ENCODE peak calls at places on chromosomes 5 and 9, in nine cellular contexts. One of them, this sample, is unnamed.

GRCh38 chr9:96435345-96435744 is 14.6 kb upstream of the HABP4 start:
- DNase-seq in astrocyte of the spinal cord: no peak
- DNase-seq in brain microvascular endothelial cell: no peak
- DNase-seq in OCI-LY7: no peak
- DNase-seq in nephron progenitor cell: no peak
- DNase-seq in cardiac muscle cell: no peak
- DNase-seq in CD8-positive, alpha-beta T cell: no peak
- DNase-seq in endothelial cell: no peak
- DNase-seq in prostate gland: no peak
- DNase-seq in this sample: no peak

GRCh38 chr5:63911871-63912270 is 50.4 kb downstream of the HTR1A start:
- DNase-seq in astrocyte of the spinal cord: no peak
- DNase-seq in brain microvascular endothelial cell: no peak
- DNase-seq in OCI-LY7: no peak
- DNase-seq in nephron progenitor cell: no peak
- DNase-seq in cardiac muscle cell: no peak
- DNase-seq in CD8-positive, alpha-beta T cell: no peak
- DNase-seq in endothelial cell: no peak
- DNase-seq in prostate gland: no peak
- DNase-seq in this sample: no peak

GRCh38 chr5:472656-473343 is 29.8 kb downstream of the EXOC3 start:
- DNase-seq in astrocyte of the spinal cord: peak; percentile 63
- DNase-seq in brain microvascular endothelial cell: peak; percentile 53
- DNase-seq in OCI-LY7: peak; percentile 91
- DNase-seq in nephron progenitor cell: peak; percentile 94
- DNase-seq in cardiac muscle cell: peak; percentile 94
- DNase-seq in CD8-positive, alpha-beta T cell: peak; percentile 75
- DNase-seq in endothelial cell: peak; percentile 89
- DNase-seq in prostate gland: peak; percentile 71
- DNase-seq in this sample: peak; percentile 95

GRCh38 chr9:111866976-111867375 is 29.6 kb upstream of the UGCG start:
- DNase-seq in astrocyte of the spinal cord: peak; percentile 52
- DNase-seq in brain microvascular endothelial cell: peak; percentile 81
- DNase-seq in OCI-LY7: no peak
- DNase-seq in nephron progenitor cell: no peak
- DNase-seq in cardiac muscle cell: no peak
- DNase-seq in CD8-positive, alpha-beta T cell: no peak
- DNase-seq in endothelial cell: no peak
- DNase-seq in prostate gland: no peak
- DNase-seq in this sample: no peak

GRCh38 chr5:74624931-74625505 is 15.5 kb downstream of the ENC1 start:
- DNase-seq in astrocyte of the spinal cord: no peak
- DNase-seq in brain microvascular endothelial cell: no peak
- DNase-seq in OCI-LY7: no peak
- DNase-seq in nephron progenitor cell: no peak
- DNase-seq in cardiac muscle cell: no peak
- DNase-seq in CD8-positive, alpha-beta T cell: no peak
- DNase-seq in endothelial cell: no peak
- DNase-seq in prostate gland: no peak
- DNase-seq in this sample: no peak

GRCh38 chr9:131492070-131492469 is 10.6 kb upstream of the POMT1 start:
- DNase-seq in astrocyte of the spinal cord: no peak
- DNase-seq in brain microvascular endothelial cell: no peak
- DNase-seq in OCI-LY7: no peak
- DNase-seq in nephron progenitor cell: no peak
- DNase-seq in cardiac muscle cell: no peak
- DNase-seq in CD8-positive, alpha-beta T cell: no peak
- DNase-seq in endothelial cell: no peak
- DNase-seq in prostate gland: no peak
- DNase-seq in this sample: no peak

GRCh38 chr9:136031741-136032638 is 63.1 kb downstream of the NACC2 start:
- DNase-seq in astrocyte of the spinal cord: no peak
- DNase-seq in brain microvascular endothelial cell: no peak
- DNase-seq in OCI-LY7: no peak
- DNase-seq in nephron progenitor cell: no peak
- DNase-seq in cardiac muscle cell: no peak
- DNase-seq in CD8-positive, alpha-beta T cell: no peak
- DNase-seq in endothelial cell: no peak
- DNase-seq in prostate gland: no peak
- DNase-seq in this sample: no peak

GRCh38 chr9:122354536-122355199 is 16.2 kb upstream of the PTGS1 start:
- DNase-seq in astrocyte of the spinal cord: no peak
- DNase-seq in brain microvascular endothelial cell: no peak
- DNase-seq in OCI-LY7: no peak
- DNase-seq in nephron progenitor cell: no peak
- DNase-seq in cardiac muscle cell: no peak
- DNase-seq in CD8-positive, alpha-beta T cell: no peak
- DNase-seq in endothelial cell: no peak
- DNase-seq in prostate gland: no peak
- DNase-seq in this sample: no peak

GRCh38 chr9:89436326-89436725 is 61.6 kb downstream of the SEMA4D start:
- DNase-seq in astrocyte of the spinal cord: no peak
- DNase-seq in brain microvascular endothelial cell: no peak
- DNase-seq in OCI-LY7: no peak
- DNase-seq in nephron progenitor cell: no peak
- DNase-seq in cardiac muscle cell: no peak
- DNase-seq in CD8-positive, alpha-beta T cell: no peak
- DNase-seq in endothelial cell: no peak
- DNase-seq in prostate gland: no peak
- DNase-seq in this sample: no peak

DNA sequence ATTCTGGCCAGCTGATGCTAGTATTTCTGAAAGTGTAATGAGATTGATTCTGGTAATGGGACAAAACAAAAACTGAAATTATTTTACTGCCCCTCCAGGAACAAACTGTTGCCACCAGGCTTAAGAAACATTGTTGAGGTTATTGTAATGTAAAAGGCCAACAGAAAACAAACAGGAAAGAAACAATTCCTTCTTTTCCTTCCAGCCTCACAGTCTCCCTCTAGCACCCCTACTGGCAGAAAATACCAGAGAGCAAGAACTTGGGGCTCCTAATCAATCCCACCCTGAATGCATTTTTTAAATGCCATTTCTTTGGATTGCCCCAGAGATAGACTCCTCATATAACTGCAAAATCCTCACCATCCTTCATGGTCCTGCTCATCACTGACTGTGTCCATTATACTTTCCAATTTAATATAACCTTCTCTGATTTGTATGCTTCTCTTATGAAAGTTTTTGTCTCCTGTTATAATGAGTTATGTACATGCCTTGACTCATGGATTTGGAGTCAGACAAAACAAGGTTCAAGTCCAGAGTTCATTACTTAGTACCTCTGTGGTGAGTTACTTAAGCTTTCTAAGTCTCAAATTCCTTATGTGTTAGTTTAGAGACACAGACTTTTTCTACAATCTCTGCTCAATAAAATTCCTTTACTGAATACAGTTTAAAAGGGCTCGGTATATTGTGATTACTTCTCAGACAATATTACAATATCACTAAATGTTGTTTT is 157.9 kb upstream of the FBN2 start:
- DNase-seq in astrocyte of the spinal cord: no peak
- DNase-seq in brain microvascular endothelial cell: no peak
- DNase-seq in OCI-LY7: no peak
- DNase-seq in nephron progenitor cell: no peak
- DNase-seq in cardiac muscle cell: no peak
- DNase-seq in CD8-positive, alpha-beta T cell: no peak
- DNase-seq in endothelial cell: peak; percentile 10
- DNase-seq in prostate gland: no peak
- DNase-seq in this sample: no peak
- TF ChIP-seq CTCF in astrocyte of the spinal cord: peak; percentile 59
- TF ChIP-seq CTCF in brain microvascular endothelial cell: peak; percentile 60
- TF ChIP-seq CTCF in OCI-LY7: peak; percentile 51
- TF ChIP-seq CTCF in nephron progenitor cell: peak; percentile 30
- TF ChIP-seq CTCF in cardiac muscle cell: peak; percentile 54
- TF ChIP-seq CTCF in CD8-positive, alpha-beta T cell: no peak
- TF ChIP-seq CTCF in endothelial cell: peak; percentile 52
- TF ChIP-seq CTCF in prostate gland: no peak
- TF ChIP-seq CTCF in this sample: peak; percentile 49

GRCh38 chr9:124410321-124410913 is 4.8 kb downstream of the PSMB7 start:
- DNase-seq in astrocyte of the spinal cord: peak; percentile 33
- DNase-seq in brain microvascular endothelial cell: no peak
- DNase-seq in OCI-LY7: no peak
- DNase-seq in nephron progenitor cell: no peak
- DNase-seq in cardiac muscle cell: no peak
- DNase-seq in CD8-positive, alpha-beta T cell: no peak
- DNase-seq in endothelial cell: no peak
- DNase-seq in prostate gland: no peak
- DNase-seq in this sample: no peak
- TF ChIP-seq CTCF in astrocyte of the spinal cord: no peak
- TF ChIP-seq CTCF in brain microvascular endothelial cell: no peak
- TF ChIP-seq CTCF in OCI-LY7: peak; percentile 78
- TF ChIP-seq CTCF in nephron progenitor cell: peak; percentile 39
- TF ChIP-seq CTCF in cardiac muscle cell: peak; percentile 37
- TF ChIP-seq CTCF in CD8-positive, alpha-beta T cell: peak; percentile 50
- TF ChIP-seq CTCF in endothelial cell: peak; percentile 74
- TF ChIP-seq CTCF in prostate gland: no peak
- TF ChIP-seq CTCF in this sample: peak; percentile 52

GRCh38 chr9:77848897-77849296 is 182.7 kb downstream of the GNAQ start:
- DNase-seq in astrocyte of the spinal cord: peak; percentile 84
- DNase-seq in brain microvascular endothelial cell: peak; percentile 90
- DNase-seq in OCI-LY7: no peak
- DNase-seq in nephron progenitor cell: no peak
- DNase-seq in cardiac muscle cell: no peak
- DNase-seq in CD8-positive, alpha-beta T cell: no peak
- DNase-seq in endothelial cell: no peak
- DNase-seq in prostate gland: no peak
- DNase-seq in this sample: no peak
- TF ChIP-seq CTCF in astrocyte of the spinal cord: no peak
- TF ChIP-seq CTCF in brain microvascular endothelial cell: peak; percentile 19
- TF ChIP-seq CTCF in OCI-LY7: no peak
- TF ChIP-seq CTCF in nephron progenitor cell: no peak
- TF ChIP-seq CTCF in cardiac muscle cell: no peak
- TF ChIP-seq CTCF in CD8-positive, alpha-beta T cell: no peak
- TF ChIP-seq CTCF in endothelial cell: no peak
- TF ChIP-seq CTCF in prostate gland: no peak
- TF ChIP-seq CTCF in this sample: no peak

DNA sequence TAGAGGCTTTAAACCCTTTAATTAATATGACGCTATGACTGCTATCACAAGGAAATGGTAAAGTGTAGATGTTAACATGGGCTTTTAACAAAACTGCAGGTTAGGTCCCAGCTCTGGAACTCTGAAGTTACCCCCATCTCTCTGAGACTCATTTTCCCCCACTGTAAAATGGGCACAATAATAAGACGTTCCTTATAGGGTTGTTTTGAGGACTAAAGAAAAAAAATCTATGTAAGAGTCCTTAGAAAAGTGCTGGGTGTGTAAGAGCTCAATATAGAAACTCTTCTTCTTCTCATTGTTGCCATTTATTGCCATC is 45.8 kb upstream of the STK32A start:
- DNase-seq in astrocyte of the spinal cord: no peak
- DNase-seq in brain microvascular endothelial cell: no peak
- DNase-seq in OCI-LY7: no peak
- DNase-seq in nephron progenitor cell: no peak
- DNase-seq in cardiac muscle cell: no peak
- DNase-seq in CD8-positive, alpha-beta T cell: no peak
- DNase-seq in endothelial cell: no peak
- DNase-seq in prostate gland: no peak
- DNase-seq in this sample: no peak
- TF ChIP-seq CTCF in astrocyte of the spinal cord: no peak
- TF ChIP-seq CTCF in brain microvascular endothelial cell: no peak
- TF ChIP-seq CTCF in OCI-LY7: peak; percentile 59
- TF ChIP-seq CTCF in nephron progenitor cell: no peak
- TF ChIP-seq CTCF in cardiac muscle cell: no peak
- TF ChIP-seq CTCF in CD8-positive, alpha-beta T cell: peak; percentile 5
- TF ChIP-seq CTCF in endothelial cell: peak; percentile 49
- TF ChIP-seq CTCF in prostate gland: no peak
- TF ChIP-seq CTCF in this sample: peak; percentile 2

GRCh38 chr5:116763987-116764866 is 189.6 kb upstream of the SEMA6A start:
- DNase-seq in astrocyte of the spinal cord: peak; percentile 62
- DNase-seq in brain microvascular endothelial cell: peak; percentile 7
- DNase-seq in OCI-LY7: no peak
- DNase-seq in nephron progenitor cell: no peak
- DNase-seq in cardiac muscle cell: no peak
- DNase-seq in CD8-positive, alpha-beta T cell: no peak
- DNase-seq in endothelial cell: no peak
- DNase-seq in prostate gland: no peak
- DNase-seq in this sample: no peak

GRCh38 chr5:116769470-116769869 is 194.8 kb upstream of the SEMA6A start:
- DNase-seq in astrocyte of the spinal cord: no peak
- DNase-seq in brain microvascular endothelial cell: no peak
- DNase-seq in OCI-LY7: no peak
- DNase-seq in nephron progenitor cell: no peak
- DNase-seq in cardiac muscle cell: no peak
- DNase-seq in CD8-positive, alpha-beta T cell: no peak
- DNase-seq in endothelial cell: no peak
- DNase-seq in prostate gland: no peak
- DNase-seq in this sample: no peak

GRCh38 chr5:116764941-116765340 is 190.3 kb upstream of the SEMA6A start:
- DNase-seq in astrocyte of the spinal cord: no peak
- DNase-seq in brain microvascular endothelial cell: no peak
- DNase-seq in OCI-LY7: no peak
- DNase-seq in nephron progenitor cell: no peak
- DNase-seq in cardiac muscle cell: no peak
- DNase-seq in CD8-positive, alpha-beta T cell: no peak
- DNase-seq in endothelial cell: no peak
- DNase-seq in prostate gland: no peak
- DNase-seq in this sample: no peak

GRCh38 chr5:116765441-116765840 is 190.8 kb upstream of the SEMA6A start:
- DNase-seq in astrocyte of the spinal cord: peak; percentile 54
- DNase-seq in brain microvascular endothelial cell: peak; percentile 41
- DNase-seq in OCI-LY7: no peak
- DNase-seq in nephron progenitor cell: no peak
- DNase-seq in cardiac muscle cell: no peak
- DNase-seq in CD8-positive, alpha-beta T cell: no peak
- DNase-seq in endothelial cell: no peak
- DNase-seq in prostate gland: no peak
- DNase-seq in this sample: no peak

GRCh38 chr5:116766470-116766947 is 191.9 kb upstream of the SEMA6A start:
- DNase-seq in astrocyte of the spinal cord: peak; percentile 97
- DNase-seq in brain microvascular endothelial cell: peak; percentile 98
- DNase-seq in OCI-LY7: no peak
- DNase-seq in nephron progenitor cell: no peak
- DNase-seq in cardiac muscle cell: no peak
- DNase-seq in CD8-positive, alpha-beta T cell: no peak
- DNase-seq in endothelial cell: no peak
- DNase-seq in prostate gland: no peak
- DNase-seq in this sample: no peak
- TF ChIP-seq CTCF in astrocyte of the spinal cord: no peak
- TF ChIP-seq CTCF in brain microvascular endothelial cell: no peak
- TF ChIP-seq CTCF in OCI-LY7: no peak
- TF ChIP-seq CTCF in nephron progenitor cell: no peak
- TF ChIP-seq CTCF in cardiac muscle cell: no peak
- TF ChIP-seq CTCF in CD8-positive, alpha-beta T cell: no peak
- TF ChIP-seq CTCF in endothelial cell: no peak
- TF ChIP-seq CTCF in prostate gland: no peak
- TF ChIP-seq CTCF in this sample: no peak

DNA sequence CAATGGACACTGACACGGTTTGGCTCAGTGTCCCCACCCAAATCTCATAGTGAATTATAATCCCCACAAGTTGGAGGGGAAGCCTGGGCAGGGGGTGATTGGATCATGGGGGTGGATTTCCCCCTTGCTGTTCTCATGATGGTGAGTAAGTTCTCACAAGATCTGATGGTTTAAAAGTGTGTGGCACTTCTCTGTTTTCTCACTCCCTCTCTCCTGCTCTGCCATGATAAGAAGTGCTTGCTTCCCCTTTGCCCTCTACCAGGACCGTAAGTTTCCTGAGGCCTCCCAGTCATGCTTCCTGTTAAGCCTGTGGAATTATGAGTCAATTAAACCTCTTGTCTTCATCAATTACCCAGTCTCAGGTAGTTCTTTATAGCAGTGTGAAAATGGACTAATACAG is 115.8 kb upstream of the KIF2A start:
- DNase-seq in astrocyte of the spinal cord: no peak
- DNase-seq in brain microvascular endothelial cell: no peak
- DNase-seq in OCI-LY7: no peak
- DNase-seq in nephron progenitor cell: no peak
- DNase-seq in cardiac muscle cell: no peak
- DNase-seq in CD8-positive, alpha-beta T cell: no peak
- DNase-seq in endothelial cell: no peak
- DNase-seq in prostate gland: no peak
- DNase-seq in this sample: no peak
- TF ChIP-seq CTCF in astrocyte of the spinal cord: no peak
- TF ChIP-seq CTCF in brain microvascular endothelial cell: no peak
- TF ChIP-seq CTCF in OCI-LY7: no peak
- TF ChIP-seq CTCF in nephron progenitor cell: no peak
- TF ChIP-seq CTCF in cardiac muscle cell: no peak
- TF ChIP-seq CTCF in CD8-positive, alpha-beta T cell: no peak
- TF ChIP-seq CTCF in endothelial cell: no peak
- TF ChIP-seq CTCF in prostate gland: no peak
- TF ChIP-seq CTCF in this sample: no peak